ENCODE peak calls at places on chromosome X, in nine cellular contexts. W is omental fat pad; M is NCI-H460; F is activated naive CD4-positive, alpha-beta T cell treated with anti-CD3 and anti-CD28 coated beads for 36 hours; U is stimulated activated effector memory CD8-positive, alpha-beta T cell treated with anti-CD3 and anti-CD28 coated beads, Interleukin-12 subunit alpha, Interleukin-12 subunit beta, amount 100 ng/mL, for 72 hours; K is amniotic epithelial cell; I is activated T-cell treated with anti-CD3 and anti-CD28 coated beads for 4 hours; C is AG04450; N is CD4-positive, alpha-beta memory T cell. D is an unnamed sample.
A peak's percentile ranks its signal among the peaks of the same experiment; 100 is the strongest.

GRCh38 chrX:85569691-85570090 is 190.2 kb upstream of the POF1B start:
- DNase-seq in W (no peak), M (no peak), F (no peak), U (no peak), K (no peak), I (no peak), C (no peak), N (no peak), D (no peak)

GRCh38 chrX:8139713-8140112 is 31.4 kb downstream of the VCX2 start:
- DNase-seq in W (no peak), M (no peak), F (no peak), U (no peak), K (peak; percentile 70), I (no peak), C (no peak), N (no peak), D (no peak)

GRCh38 chrX:125203379-125203736 is 116.3 kb upstream of the TEX13C start:
- DNase-seq in W (no peak), M (no peak), F (peak; percentile 3), U (no peak), K (no peak), I (no peak), C (no peak), N (no peak), D (no peak)

GRCh38 chrX:46611658-46612362 is 38.2 kb downstream of the CHST7 start:
- DNase-seq in W (no peak), M (no peak), F (peak; percentile 41), U (no peak), K (no peak), I (no peak), C (no peak), N (peak; percentile 75), D (no peak)

GRCh38 chrX:25007059-25008053 is 8.4 kb downstream of the ARX start:
- DNase-seq in W (no peak), M (no peak), F (no peak), U (no peak), K (no peak), I (no peak), C (no peak), N (no peak), D (no peak)

GRCh38 chrX:9942086-9942485 is 25.1 kb upstream of the CLDN34 start:
- DNase-seq in W (no peak), M (no peak), F (peak; percentile 69), U (peak; percentile 40), K (no peak), I (peak; percentile 9), C (no peak), N (peak; percentile 9), D (no peak)

GRCh38 chrX:125003746-125004446 is 315.8 kb upstream of the TEX13C start:
- DNase-seq in W (no peak), M (no peak), F (no peak), U (no peak), K (no peak), I (no peak), C (no peak), N (no peak), D (no peak)

GRCh38 chrX:74293343-74293946 is 10.5 kb upstream of the ZCCHC13 start:
- DNase-seq in W (no peak), M (peak; percentile 81), F (peak; percentile 70), U (peak; percentile 31), K (peak; percentile 65), I (peak; percentile 48), C (peak; percentile 36), N (peak; percentile 49), D (peak; percentile 86)

GRCh38 chrX:74535633-74536141 is 78.7 kb downstream of the RLIM start:
- DNase-seq in W (peak; percentile 47), M (peak; percentile 7), F (peak; percentile 56), U (no peak), K (peak; percentile 23), I (no peak), C (no peak), N (peak; percentile 19), D (peak; percentile 51)

GRCh38 chrX:151977009-151977408 is 2.5 kb upstream of the GABRE start:
- DNase-seq in W (no peak), M (no peak), F (no peak), U (no peak), K (no peak), I (no peak), C (no peak), N (no peak), D (no peak)

D was measured in AG08395.